ENCODE peak calls at places on chromosome 22, in five cellular contexts. G is H1, K is esophagus muscularis mucosa, R is sigmoid colon, L is upper lobe of left lung. H is an unnamed sample.
A peak's percentile ranks its signal among the peaks of the same experiment; 100 is the strongest.

GRCh38 chr22:31148953-31149627 is 8.8 kb upstream of the PLA2G3 start:
- DNase-seq in G (peak; percentile 80), K (no peak), R (peak; percentile 89), L (no peak), H (peak; percentile 78)

GRCh38 chr22:42933783-42934144 is 76.7 kb upstream of the ARFGAP3 start:
- DNase-seq in G (no peak), K (no peak), R (no peak), L (no peak), H (peak; percentile 40)

GRCh38 chr22:20979243-20979809 is 2.8 kb upstream of the LZTR1 start:
- DNase-seq in G (peak; percentile 90), K (no peak), R (peak; percentile 92), L (peak; percentile 91), H (peak; percentile 74)

GRCh38 chr22:27752141-27752540 is 49.4 kb downstream of the MN1 start:
- DNase-seq in G (no peak), K (no peak), R (peak; percentile 13), L (no peak), H (no peak)

GRCh38 chr22:28254396-28254795 is 335.3 kb upstream of the PITPNB start:
- DNase-seq in G (no peak), K (no peak), R (no peak), L (no peak), H (no peak)

GRCh38 chr22:42303304-42304020 is 33.0 kb upstream of the TCF20 start:
- DNase-seq in G (no peak), K (no peak), R (no peak), L (no peak), H (no peak)

GRCh38 chr22:25419247-25420113 is 145.0 kb upstream of the GRK3 start:
- DNase-seq in G (no peak), K (no peak), R (peak; percentile 77), L (no peak), H (no peak)

GRCh38 chr22:45683248-45683647 is 11.6 kb downstream of the ATXN10 start:
- DNase-seq in G (no peak), K (no peak), R (no peak), L (no peak), H (no peak)

GRCh38 chr22:35742342-35743100 is 24.8 kb downstream of the APOL5 start:
- DNase-seq in G (no peak), K (no peak), R (no peak), L (no peak), H (no peak)

GRCh38 chr22:33538277-33538885 is 381.9 kb downstream of the LARGE1 start:
- DNase-seq in G (no peak), K (no peak), R (no peak), L (no peak), H (no peak)

GRCh38 chr22:30474121-30474520 is 2.3 kb upstream of the SEC14L3 start:
- DNase-seq in G (no peak), K (no peak), R (no peak), L (no peak), H (no peak)

GRCh38 chr22:42074153-42074750 is at the start of gene PHETA2:
- DNase-seq in G (peak; percentile 67), K (no peak), R (no peak), L (peak; percentile 91), H (no peak)

GRCh38 chr22:45321827-45322226 is 12.1 kb downstream of the FAM118A start:
- DNase-seq in G (no peak), K (no peak), R (no peak), L (no peak), H (no peak)

GRCh38 chr22:40922484-40923303 is 28.5 kb upstream of the RBX1 start:
- DNase-seq in G (no peak), K (no peak), R (no peak), L (no peak), H (peak; percentile 36)

GRCh38 chr22:49525366-49525765 is 302.3 kb downstream of the BRD1 start:
- DNase-seq in G (no peak), K (no peak), R (no peak), L (no peak), H (no peak)
- H3K9me3 ChIP-seq in G (no peaks in the 10 kb centered on the region), K (peaks cover 5% of the 10 kb centered on the region), R (no peaks in the 10 kb centered on the region), L (no peaks in the 10 kb centered on the region), H (no peaks in the 10 kb centered on the region)

GRCh38 chr22:24156146-24156914 is 25.0 kb upstream of the SUSD2 start:
- DNase-seq in G (peak; percentile 54), K (no peak), R (no peak), L (peak; percentile 92), H (no peak)
- TF ChIP-seq POLR2AphosphoS5 in G (no peak), K (no peak), R (no peak), L (no peak), H (no peak)

DNA sequence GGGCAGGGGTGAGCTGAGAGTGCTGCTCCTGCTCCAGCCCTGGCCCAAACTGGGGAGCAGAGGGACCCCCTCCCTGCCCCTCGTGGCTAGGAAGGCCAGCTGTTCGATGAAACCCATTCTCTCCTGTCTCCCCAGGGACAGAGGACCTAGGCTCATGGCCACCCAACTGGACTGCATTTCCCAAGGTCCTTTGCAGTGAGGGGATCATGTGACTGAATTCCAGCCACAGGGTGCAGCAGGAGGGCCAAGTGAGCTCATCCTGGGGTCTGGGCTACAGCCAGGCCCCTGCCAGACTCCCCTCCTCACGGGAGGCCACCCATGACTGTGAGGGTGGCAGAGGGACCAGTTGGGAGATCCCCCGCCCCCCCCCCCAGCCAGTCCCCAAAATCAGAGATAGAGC is 777.6 kb downstream of the TBC1D22A start:
- DNase-seq in G (no peak), K (no peak), R (no peak), L (no peak), H (no peak)
- H3K9me3 ChIP-seq in G (peaks cover 79% of the 10 kb centered on the region), K (peaks cover 3% of the 10 kb centered on the region), R (no peaks in the 10 kb centered on the region), L (no peaks in the 10 kb centered on the region), H (no peaks in the 10 kb centered on the region)

DNA sequence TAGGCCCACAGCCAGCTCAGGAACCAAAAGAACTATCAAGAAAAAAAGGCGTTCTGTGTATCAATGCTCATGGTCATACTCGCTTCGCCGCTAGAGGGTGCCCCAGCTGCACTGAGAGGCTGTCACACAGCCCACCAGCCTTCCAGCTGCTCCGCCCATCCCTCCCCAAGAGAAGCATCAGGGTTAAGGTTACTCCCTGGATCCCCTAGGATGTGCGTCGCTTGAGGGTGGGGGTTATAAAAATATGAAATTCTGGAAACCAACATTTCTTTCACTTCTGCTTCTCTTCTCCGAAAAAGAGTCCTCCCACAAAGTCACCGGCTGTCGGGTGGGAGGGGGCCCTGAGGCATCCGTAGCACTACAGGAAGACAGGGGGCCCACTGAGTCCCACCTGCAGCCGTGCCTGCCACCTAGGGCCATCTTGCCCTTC is 1.7 kb downstream of the CBX6 start:
- DNase-seq in G (peak; percentile 93), K (no peak), R (peak; percentile 94), L (no peak), H (peak; percentile 81)
- TF ChIP-seq POLR2AphosphoS5 in G (no peak), K (peak; percentile 44), R (peak; percentile 36), L (no peak), H (peak; percentile 43)

GRCh38 chr22:23089633-23090032 is 19.3 kb downstream of the GNAZ start:
- DNase-seq in G (no peak), K (no peak), R (no peak), L (no peak), H (no peak)
- H3K9me3 ChIP-seq in G (no peaks in the 10 kb centered on the region), K (no peaks in the 10 kb centered on the region), R (no peaks in the 10 kb centered on the region), L (no peaks in the 10 kb centered on the region), H (no peaks in the 10 kb centered on the region)

GRCh38 chr22:47051435-47052175 is 289.2 kb downstream of the TBC1D22A start:
- DNase-seq in G (no peak), K (no peak), R (no peak), L (no peak), H (no peak)
- TF ChIP-seq POLR2AphosphoS5 in G (no peak), K (no peak), R (no peak), L (no peak), H (no peak)

GRCh38 chr22:11629661-11630385 is 3898.2 kb upstream of the OR11H1 start:
- DNase-seq in G (no peak), K (peak; percentile 82), R (no peak), L (peak; percentile 82), H (no peak)
- H3K9me3 ChIP-seq in G (peaks cover 63% of the 10 kb centered on the region), K (peaks cover 48% of the 10 kb centered on the region), R (peaks cover 20% of the 10 kb centered on the region), L (peaks cover 8% of the 10 kb centered on the region), H (no peaks in the 10 kb centered on the region)